ENCODE peak calls at places on chromosomes 4 and X, in four cellular contexts. One of them, this sample, is unnamed.

GRCh38 chr4:118180776-118181175 is 146.5 kb downstream of the NDST3 start:
- DNase-seq in H9: no peak
- DNase-seq in IMR-90: peak; percentile 47
- DNase-seq in neuronal stem cell: no peak
- DNase-seq in this sample: no peak

GRCh38 chr4:133150643-133151300 is 1.7 kb downstream of the PCDH10 start:
- DNase-seq in IMR-90: no peak
- DNase-seq in H9: peak; percentile 63
- DNase-seq in neuronal stem cell: no peak
- DNase-seq in this sample: no peak

GRCh38 chr4:147286846-147287587 is 193.9 kb upstream of the EDNRA start:
- DNase-seq in IMR-90: peak; percentile 32
- DNase-seq in neuronal stem cell: no peak
- DNase-seq in H9: no peak
- DNase-seq in this sample: no peak

GRCh38 chr4:31083451-31083850 is 363.3 kb downstream of the PCDH7 start:
- DNase-seq in IMR-90: no peak
- DNase-seq in neuronal stem cell: no peak
- DNase-seq in H9: no peak
- DNase-seq in this sample: no peak

GRCh38 chr4:15479089-15479912 is 9.6 kb downstream of the CC2D2A start:
- DNase-seq in IMR-90: peak; percentile 89
- DNase-seq in neuronal stem cell: peak; percentile 80
- DNase-seq in H9: peak; percentile 86
- DNase-seq in this sample: peak; percentile 87

GRCh38 chr4:48791313-48791712 is 11.2 kb upstream of the FRYL start:
- DNase-seq in H9: no peak
- DNase-seq in neuronal stem cell: no peak
- DNase-seq in IMR-90: no peak
- DNase-seq in this sample: no peak

GRCh38 chr4:835148-836002 is 9.4 kb upstream of the CPLX1 start:
- DNase-seq in H9: no peak
- DNase-seq in IMR-90: no peak
- DNase-seq in neuronal stem cell: no peak
- DNase-seq in this sample: no peak

GRCh38 chr4:113810906-113811305 is 49.4 kb upstream of the CAMK2D start:
- DNase-seq in H9: no peak
- DNase-seq in IMR-90: peak; percentile 78
- DNase-seq in neuronal stem cell: no peak
- DNase-seq in this sample: no peak

DNA sequence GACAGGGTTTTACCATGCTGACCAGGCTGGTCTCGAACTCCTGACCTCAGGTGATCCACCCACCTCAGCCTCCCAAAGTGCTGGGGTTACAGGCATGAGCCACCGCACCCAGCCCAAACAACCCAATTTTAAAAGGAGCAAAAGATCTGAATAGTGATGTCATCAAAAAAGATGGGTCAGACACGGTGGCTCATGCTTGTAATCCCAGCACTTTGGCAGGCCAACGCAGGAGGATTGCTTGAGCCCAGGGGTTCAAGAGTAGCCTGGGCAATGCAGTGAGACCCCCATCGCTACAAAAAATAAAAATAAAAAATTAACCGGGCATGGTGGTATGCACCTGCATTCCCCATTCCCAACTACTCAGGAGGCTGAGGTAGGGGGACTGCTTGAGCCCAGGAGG is 6.1 kb downstream of the ELF2 start:
- DNase-seq in IMR-90: no peak
- DNase-seq in neuronal stem cell: no peak
- DNase-seq in H9: no peak
- DNase-seq in this sample: no peak
- H3K18ac ChIP-seq in IMR-90: no peak overlapping the region
- H3K18ac ChIP-seq in neuronal stem cell: no peak overlapping the region
- H3K18ac ChIP-seq in H9: no peak overlapping the region
- H3K18ac ChIP-seq in this sample: peak overlapping the region; percentile 53

DNA sequence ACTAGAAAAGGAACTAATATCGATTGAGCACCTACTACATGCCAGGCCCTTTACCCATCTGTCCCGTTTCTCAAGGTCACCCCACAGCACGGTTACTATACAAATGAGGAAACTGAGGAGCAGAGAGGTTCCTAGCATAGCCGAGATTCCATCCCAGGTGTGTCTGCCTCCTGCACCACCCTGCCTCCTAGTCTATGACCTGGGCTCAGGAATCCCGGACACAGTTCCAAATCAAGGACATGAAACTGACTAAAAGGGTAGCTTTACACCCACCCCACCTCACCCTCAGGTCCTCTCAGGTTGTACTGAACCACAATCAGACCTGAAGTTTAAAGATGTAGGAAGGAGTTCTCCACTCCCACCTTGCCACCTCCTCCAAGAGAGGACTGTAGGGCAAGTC is 55.6 kb downstream of the APBB2 start:
- DNase-seq in H9: no peak
- DNase-seq in IMR-90: no peak
- DNase-seq in neuronal stem cell: no peak
- DNase-seq in this sample: no peak
- H3K18ac ChIP-seq in H9: no peak overlapping the region
- H3K18ac ChIP-seq in IMR-90: no peak overlapping the region
- H3K18ac ChIP-seq in neuronal stem cell: no peak overlapping the region
- H3K18ac ChIP-seq in this sample: no peak overlapping the region

DNA sequence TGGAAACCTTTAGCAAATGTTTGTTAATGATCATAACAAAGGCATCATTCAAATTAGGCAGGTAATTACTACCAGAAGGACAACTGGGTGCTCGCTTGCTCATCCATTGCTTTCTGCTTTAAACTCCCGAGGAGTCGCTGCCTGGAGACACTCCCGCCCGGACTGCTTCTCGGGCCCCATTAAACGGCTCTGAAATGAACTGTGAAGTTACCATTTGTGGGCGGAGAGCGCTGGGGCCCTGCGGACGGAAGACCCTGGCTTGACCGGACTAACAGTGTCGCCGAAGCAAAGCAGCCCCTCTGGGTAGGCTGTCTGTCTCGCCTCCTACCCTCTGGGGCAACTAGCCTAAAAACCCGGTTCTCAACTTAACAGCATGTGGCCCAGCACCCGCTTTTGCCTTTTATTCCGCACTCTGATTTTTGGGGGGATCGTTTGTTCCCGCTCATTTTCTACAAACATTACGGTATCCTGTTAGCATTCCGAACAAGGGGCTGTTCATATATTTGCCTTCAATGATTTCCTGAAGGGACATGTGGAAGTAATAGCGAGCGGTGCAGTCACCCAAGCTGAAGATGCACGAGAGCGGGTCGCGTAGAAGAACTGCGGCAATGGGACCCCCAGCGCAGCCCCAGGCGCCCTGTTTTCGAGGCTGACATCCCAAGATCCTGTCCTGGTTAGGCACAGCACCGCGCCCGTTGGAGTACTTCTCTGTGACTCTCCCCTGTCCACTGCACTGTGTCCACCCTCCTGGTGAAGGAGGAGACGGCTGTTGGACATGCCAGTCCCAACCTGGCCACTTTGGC is 1.6 kb upstream of the PDGFRA start:
- DNase-seq in H9: peak; percentile 72
- DNase-seq in neuronal stem cell: peak; percentile 57
- DNase-seq in IMR-90: peak; percentile 80
- DNase-seq in this sample: peak; percentile 64
- H3K18ac ChIP-seq in H9: no peak overlapping the region
- H3K18ac ChIP-seq in neuronal stem cell: peak overlapping the region; percentile 64
- H3K18ac ChIP-seq in IMR-90: peak overlapping the region; percentile 86
- H3K18ac ChIP-seq in this sample: no peak overlapping the region

GRCh38 chrX:40145001-40145631 is 47.4 kb upstream of the BCOR start:
- DNase-seq in H9: peak; percentile 78
- DNase-seq in neuronal stem cell: no peak
- DNase-seq in IMR-90: no peak
- DNase-seq in this sample: no peak
- H3K18ac ChIP-seq in H9: no peak overlapping the region
- H3K18ac ChIP-seq in neuronal stem cell: peak overlapping the region; percentile 88
- H3K18ac ChIP-seq in IMR-90: no peak overlapping the region
- H3K18ac ChIP-seq in this sample: no peak overlapping the region

DNA sequence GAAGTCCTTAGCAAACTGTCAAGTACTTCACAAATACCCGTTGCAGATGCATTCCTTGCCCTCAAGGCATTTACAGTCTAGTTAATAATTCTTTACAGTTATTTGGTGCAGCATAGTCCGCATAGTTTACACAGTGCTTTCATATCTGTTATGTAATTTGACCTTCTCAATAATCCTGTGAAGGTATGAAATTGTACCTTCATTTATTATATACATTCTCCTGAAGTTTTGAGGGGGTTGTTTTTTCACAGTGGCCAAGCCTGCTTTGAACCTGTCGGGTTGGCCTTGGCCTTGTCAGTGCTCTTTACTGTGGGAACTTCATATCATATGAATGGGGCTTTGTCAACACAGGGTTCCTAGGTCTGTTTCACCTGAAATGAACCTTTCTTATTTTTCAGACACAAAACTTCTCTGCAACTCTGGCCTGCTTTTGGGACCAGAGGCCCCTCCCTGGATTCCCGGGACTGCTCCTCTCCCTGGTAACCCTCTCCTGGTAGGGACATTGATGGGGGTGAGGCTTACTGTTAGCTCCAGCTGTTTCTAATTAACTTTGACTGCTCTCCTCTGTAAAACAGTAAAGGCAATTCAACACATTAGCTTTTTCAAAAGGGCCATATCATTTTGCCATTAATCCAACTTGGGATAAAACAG is 9.1 kb downstream of the IGFBP7 start:
- DNase-seq in neuronal stem cell: no peak
- DNase-seq in IMR-90: no peak
- DNase-seq in H9: no peak
- DNase-seq in this sample: no peak
- H3K18ac ChIP-seq in neuronal stem cell: no peak overlapping the region
- H3K18ac ChIP-seq in IMR-90: peak overlapping the region; percentile 24
- H3K18ac ChIP-seq in H9: no peak overlapping the region
- H3K18ac ChIP-seq in this sample: no peak overlapping the region

DNA sequence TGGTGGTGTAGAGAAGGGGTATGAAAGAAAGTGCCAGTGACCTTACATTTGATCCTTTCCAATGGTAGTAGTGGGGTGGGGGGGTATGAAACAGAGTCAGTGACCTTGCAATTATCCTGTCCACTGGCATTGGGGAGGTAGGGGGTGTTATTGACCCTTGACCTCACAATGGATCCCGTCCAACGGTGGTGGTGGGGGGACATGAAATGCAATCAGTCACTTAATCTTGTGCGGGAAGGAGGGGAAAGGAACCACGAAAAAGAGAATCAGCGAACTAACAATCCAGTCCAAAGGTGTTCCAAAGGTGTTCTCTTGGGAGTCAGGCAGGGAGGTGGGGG is 619 bp upstream of the PDK3 start:
- DNase-seq in IMR-90: no peak
- DNase-seq in H9: no peak
- DNase-seq in neuronal stem cell: no peak
- DNase-seq in this sample: no peak
- H3K18ac ChIP-seq in IMR-90: no peak overlapping the region
- H3K18ac ChIP-seq in H9: peak overlapping the region; percentile 83
- H3K18ac ChIP-seq in neuronal stem cell: peak overlapping the region; percentile 48
- H3K18ac ChIP-seq in this sample: no peak overlapping the region

This sample was measured in H1.